ENCODE peak calls at places on chromosomes 13 and 19, in five cellular contexts. N, B, H, S and O are unnamed samples.

GRCh38 chr19:16461630-16462051 is 10.1 kb downstream of the EPS15L1 start:
- DNase-seq in N (no peak), B (no peak), H (no peak), S (no peak), O (no peak)

GRCh38 chr19:47729799-47730520 is 15.4 kb upstream of the NOP53 start:
- DNase-seq in N (no peak), B (peak), H (peak), S (peak), O (peak)

GRCh38 chr19:1133471-1133929 is 29.7 kb downstream of the GPX4 start:
- DNase-seq in N (no peak), B (peak), H (peak), S (no peak), O (peak)

GRCh38 chr13:94232956-94233355 is 246.5 kb downstream of the DCT start:
- DNase-seq in N (peak), B (no peak), H (no peak), S (no peak), O (no peak)

GRCh38 chr13:109723046-109723445 is 63.3 kb downstream of the IRS2 start:
- DNase-seq in N (no peak), B (no peak), H (no peak), S (no peak), O (no peak)

GRCh38 chr13:51122868-51123267 is 11.8 kb upstream of the C13orf42 start:
- DNase-seq in N (no peak), B (peak), H (no peak), S (no peak), O (no peak)

GRCh38 chr19:48121909-48122371 is 11.3 kb upstream of the PLA2G4C start:
- DNase-seq in N (no peak), B (peak), H (no peak), S (no peak), O (no peak)

GRCh38 chr19:15288146-15288963 is 44.0 kb downstream of the BRD4 start:
- DNase-seq in N (no peak), B (no peak), H (no peak), S (no peak), O (no peak)

GRCh38 chr19:5090780-5091575 is 122.1 kb downstream of the KDM4B start:
- DNase-seq in N (peak), B (no peak), H (peak), S (peak), O (no peak)

GRCh38 chr19:14786421-14786851 is 8.1 kb upstream of the ADGRE2 start:
- DNase-seq in N (no peak), B (peak), H (no peak), S (no peak), O (peak)

GRCh38 chr19:19662866-19663291 is 597 bp downstream of the ATP13A1 start:
- DNase-seq in N (no peak), B (no peak), H (peak), S (no peak), O (no peak)

GRCh38 chr19:20928371-20928770 is 5.3 kb downstream of the ZNF85 start:
- DNase-seq in N (peak), B (no peak), H (peak), S (no peak), O (no peak)

GRCh38 chr13:95498886-95499285 is 53.6 kb upstream of the CLDN10 start:
- DNase-seq in N (no peak), B (no peak), H (no peak), S (no peak), O (no peak)

GRCh38 chr19:53809518-53810186 is 14.5 kb downstream of the NLRP12 start:
- DNase-seq in N (no peak), B (peak), H (no peak), S (no peak), O (peak)

GRCh38 chr19:50844296-50844935 is 10.3 kb upstream of the KLK3 start:
- DNase-seq in N (no peak), B (no peak), H (no peak), S (peak), O (no peak)

GRCh38 chr19:44807162-44807561 is 1.7 kb upstream of the BCAM start:
- DNase-seq in N (no peak), B (no peak), H (no peak), S (no peak), O (no peak)

GRCh38 chr13:41802684-41803554 is 158.0 kb downstream of the VWA8 start:
- DNase-seq in N (peak), B (peak), H (no peak), S (no peak), O (no peak)

GRCh38 chr13:33236021-33236420 is 49.5 kb downstream of the STARD13 start:
- DNase-seq in N (peak), B (no peak), H (peak), S (no peak), O (no peak)

GRCh38 chr19:10219678-10220077 is 11.5 kb downstream of the S1PR2 start:
- DNase-seq in N (peak), B (peak), H (no peak), S (peak), O (peak)

GRCh38 chr19:5126498-5127223 is 157.7 kb downstream of the KDM4B start:
- DNase-seq in N (no peak), B (no peak), H (no peak), S (no peak), O (no peak)

GRCh38 chr19:36916991-36917390 is 859 bp downstream of the ZNF568 start:
- DNase-seq in N (peak), B (no peak), H (peak), S (no peak), O (no peak)

GRCh38 chr13:84400711-84401110 is 518.4 kb upstream of the SLITRK1 start:
- DNase-seq in N (peak), B (no peak), H (peak), S (peak), O (no peak)

GRCh38 chr19:1997353-1998233 is 17.9 kb downstream of the BTBD2 start:
- DNase-seq in N (no peak), B (no peak), H (no peak), S (no peak), O (peak)

GRCh38 chr13:106349080-106349841 is 186.2 kb downstream of the EFNB2 start:
- DNase-seq in N (no peak), B (no peak), H (no peak), S (peak), O (peak)

GRCh38 chr19:590396-590745 is 690 bp downstream of the HCN2 start:
- DNase-seq in N (peak), B (peak), H (no peak), S (no peak), O (no peak)

GRCh38 chr13:99018418-99019180 is 40.7 kb upstream of the DOCK9 start:
- DNase-seq in N (peak), B (no peak), H (peak), S (no peak), O (no peak)

GRCh38 chr19:55484571-55485438 is at the start of gene NAT14:
- DNase-seq in N (peak), B (peak), H (peak), S (peak), O (peak)